ENCODE peak calls at places on chromosomes 1 and 21, in nine cellular contexts. K is Panc1, O is fibroblast of mammary gland, W is astrocyte of the cerebellum, P is AG04450, X is HCT116, Q is heart left ventricle, N is fibroblast of pulmonary artery, L is pancreas. D is an unnamed sample.

GRCh38 chr1:204560590-204560989 is 44.4 kb downstream of the MDM4 start:
- DNase-seq in W (no peak), O (peak), L (no peak), X (no peak), Q (no peak), P (peak), N (peak), K (no peak), D (peak)

GRCh38 chr21:35488941-35489340 is 439.8 kb upstream of the RUNX1 start:
- DNase-seq in P (no peak), K (no peak), X (no peak), W (no peak), N (peak), Q (no peak), O (no peak), L (no peak), D (no peak)

GRCh38 chr1:240516069-240516468 is 95.9 kb downstream of the GREM2 start:
- DNase-seq in P (no peak), X (no peak), K (no peak), Q (no peak), L (no peak), O (no peak), W (no peak), N (no peak), D (no peak)

GRCh38 chr1:29415156-29415830 is 179.0 kb downstream of the PTPRU start:
- DNase-seq in Q (no peak), N (no peak), P (no peak), O (peak), X (peak), W (no peak), L (no peak), K (no peak), D (no peak)

GRCh38 chr1:54342306-54342705 is 63.9 kb downstream of the SSBP3 start:
- DNase-seq in P (no peak), K (no peak), X (no peak), W (no peak), O (no peak), N (no peak), Q (no peak), L (no peak), D (no peak)

GRCh38 chr1:87760100-87760499 is 431.4 kb downstream of the LMO4 start:
- DNase-seq in P (no peak), W (no peak), X (no peak), K (no peak), L (no peak), O (peak), N (no peak), Q (no peak), D (peak)

GRCh38 chr1:183989078-183989577 is 48.4 kb downstream of the COLGALT2 start:
- DNase-seq in P (peak), W (no peak), X (no peak), N (peak), K (no peak), L (no peak), O (peak), Q (no peak), D (peak)

GRCh38 chr21:39911792-39912191 is 44.6 kb downstream of the PCP4 start:
- DNase-seq in W (no peak), L (no peak), Q (no peak), N (no peak), X (no peak), O (no peak), P (no peak), K (no peak), D (no peak)

GRCh38 chr21:37166733-37167132 is 93.7 kb downstream of the TTC3 start:
- DNase-seq in X (peak), P (no peak), O (no peak), Q (no peak), N (peak), K (no peak), L (no peak), W (peak), D (no peak)

GRCh38 chr1:12258272-12258671 is 28.4 kb downstream of the VPS13D start:
- DNase-seq in P (no peak), O (no peak), K (no peak), Q (no peak), L (no peak), W (no peak), X (no peak), N (no peak), D (no peak)

GRCh38 chr1:203797948-203798347 is 2.5 kb downstream of the ZBED6 start:
- DNase-seq in O (no peak), W (no peak), P (no peak), N (no peak), X (no peak), L (peak), Q (no peak), K (no peak), D (peak)

GRCh38 chr1:168623003-168623828 is 46.8 kb downstream of the XCL1 start:
- DNase-seq in P (no peak), W (peak), Q (no peak), L (no peak), O (peak), K (no peak), X (peak), N (peak), D (peak)

GRCh38 chr1:40630488-40631223 is 34.8 kb downstream of the RIMS3 start:
- DNase-seq in Q (no peak), W (no peak), X (peak), K (no peak), P (no peak), L (peak), N (peak), O (peak), D (peak)

GRCh38 chr1:187294421-187295201 is 465.9 kb downstream of the PLA2G4A start:
- DNase-seq in N (no peak), K (no peak), O (no peak), P (no peak), L (no peak), X (no peak), W (no peak), Q (no peak), D (no peak)

GRCh38 chr1:147773215-147773715 is 12.9 kb upstream of the GJA5 start:
- DNase-seq in N (no peak), Q (no peak), P (no peak), X (no peak), K (no peak), O (no peak), W (no peak), L (no peak), D (no peak)

GRCh38 chr1:200727257-200727656 is 11.4 kb upstream of the CAMSAP2 start:
- DNase-seq in K (no peak), L (no peak), W (no peak), Q (no peak), P (no peak), X (no peak), O (no peak), N (no peak), D (no peak)

GRCh38 chr1:182595641-182596240 is 6.7 kb upstream of the RNASEL start:
- DNase-seq in N (peak), L (peak), Q (peak), K (peak), X (peak), O (peak), W (no peak), P (no peak), D (peak)

GRCh38 chr21:28150778-28151177 is 841.9 kb downstream of the LTN1 start:
- DNase-seq in K (no peak), L (no peak), X (no peak), O (no peak), Q (no peak), W (no peak), N (no peak), P (peak), D (no peak)

GRCh38 chr1:178417858-178418257 is 78.9 kb downstream of the CLEC20A start:
- DNase-seq in N (peak), K (peak), Q (no peak), X (peak), P (peak), W (peak), O (peak), L (no peak), D (peak)

GRCh38 chr1:228695015-228695955 is 40.0 kb upstream of the RHOU start:
- DNase-seq in K (no peak), L (no peak), W (no peak), N (no peak), X (no peak), P (no peak), O (peak), Q (no peak), D (no peak)

GRCh38 chr1:16152521-16153087 is 3.3 kb downstream of the EPHA2 start:
- DNase-seq in K (no peak), L (no peak), W (no peak), Q (no peak), N (no peak), P (no peak), X (no peak), O (no peak), D (peak)

GRCh38 chr1:244102471-244102870 is 51.4 kb downstream of the ZBTB18 start:
- DNase-seq in P (no peak), Q (no peak), W (no peak), K (no peak), O (no peak), L (no peak), X (no peak), N (no peak), D (no peak)
- TF ChIP-seq CTCF in P (no peak), Q (no peak), W (no peak), K (no peak), O (no peak), L (no peak), X (no peak), N (no peak), D (no peak)

GRCh38 chr21:29235714-29236197 is 63.0 kb upstream of the BACH1 start:
- DNase-seq in Q (no peak), K (no peak), X (no peak), L (no peak), W (no peak), O (no peak), N (no peak), P (no peak), D (no peak)
- H3K4me3 ChIP-seq in Q (no peak), K (no peak), X (no peak), L (no peak), W (no peak), O (no peak), N (no peak), P (no peak), D (no peak)

DNA sequence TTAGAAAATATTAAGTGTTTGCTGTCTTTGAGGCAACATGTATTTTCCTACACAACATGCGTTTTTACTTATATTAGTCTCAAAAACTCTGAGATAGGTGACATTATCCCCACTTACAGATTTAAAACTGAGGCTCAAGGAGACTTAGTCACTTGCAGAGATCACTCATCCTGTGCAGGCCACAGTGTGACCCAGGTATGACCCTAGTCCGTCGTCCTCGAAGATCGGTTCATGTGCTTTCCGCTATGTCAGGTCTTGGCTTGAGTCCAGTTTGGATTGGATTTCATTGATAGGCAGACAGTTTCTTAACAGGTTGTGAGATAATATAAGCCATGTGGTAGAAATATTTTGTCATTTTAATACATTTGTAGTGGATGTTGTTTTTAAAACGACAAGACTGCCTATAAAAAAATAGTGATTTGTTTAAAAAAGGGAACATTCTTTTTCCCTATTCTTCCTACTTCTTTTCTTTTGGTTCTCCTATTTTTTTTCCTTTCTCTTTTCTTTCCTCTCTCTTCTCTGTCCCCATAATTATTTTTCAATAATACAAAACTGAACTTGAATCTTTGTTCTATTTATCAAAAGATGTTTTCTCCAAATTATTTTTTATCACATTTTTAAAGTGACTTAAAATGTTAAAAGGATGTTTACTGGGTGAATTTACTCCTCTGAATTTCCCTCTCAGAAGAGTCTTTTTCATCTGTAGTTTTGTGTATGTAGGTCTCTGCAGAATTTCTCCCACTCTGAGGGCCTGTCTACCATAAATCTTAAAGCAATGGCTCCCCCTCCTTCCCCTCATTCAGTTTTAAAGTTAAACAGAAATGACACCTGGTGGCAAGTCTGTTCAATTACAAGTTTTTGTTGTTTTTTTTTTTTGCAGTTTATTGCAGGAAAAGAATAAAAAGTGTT is 81.8 kb downstream of the PHTF1 start:
- DNase-seq in O (peak), Q (no peak), N (peak), W (peak), X (peak), L (peak), P (peak), K (peak), D (peak)
- TF ChIP-seq CTCF in O (peak), Q (peak), N (peak), W (peak), X (peak), L (peak), P (peak), K (peak), D (peak)

GRCh38 chr1:26281091-26281958 is 1.4 kb downstream of the SH3BGRL3 start:
- DNase-seq in W (no peak), P (no peak), L (no peak), X (no peak), N (peak), Q (no peak), O (no peak), K (no peak), D (no peak)

GRCh38 chr1:26283226-26283853 is 3.5 kb downstream of the SH3BGRL3 start:
- DNase-seq in L (no peak), O (no peak), P (no peak), K (no peak), N (no peak), W (no peak), Q (no peak), X (no peak), D (no peak)

GRCh38 chr1:26282694-26283019 is 2.8 kb downstream of the SH3BGRL3 start:
- DNase-seq in X (no peak), Q (no peak), N (no peak), P (no peak), K (no peak), L (no peak), W (no peak), O (no peak), D (no peak)

GRCh38 chr1:26280333-26281042 is 602 bp downstream of the SH3BGRL3 start:
- DNase-seq in N (no peak), L (peak), K (no peak), Q (no peak), W (no peak), O (peak), P (no peak), X (no peak), D (no peak)

DNA sequence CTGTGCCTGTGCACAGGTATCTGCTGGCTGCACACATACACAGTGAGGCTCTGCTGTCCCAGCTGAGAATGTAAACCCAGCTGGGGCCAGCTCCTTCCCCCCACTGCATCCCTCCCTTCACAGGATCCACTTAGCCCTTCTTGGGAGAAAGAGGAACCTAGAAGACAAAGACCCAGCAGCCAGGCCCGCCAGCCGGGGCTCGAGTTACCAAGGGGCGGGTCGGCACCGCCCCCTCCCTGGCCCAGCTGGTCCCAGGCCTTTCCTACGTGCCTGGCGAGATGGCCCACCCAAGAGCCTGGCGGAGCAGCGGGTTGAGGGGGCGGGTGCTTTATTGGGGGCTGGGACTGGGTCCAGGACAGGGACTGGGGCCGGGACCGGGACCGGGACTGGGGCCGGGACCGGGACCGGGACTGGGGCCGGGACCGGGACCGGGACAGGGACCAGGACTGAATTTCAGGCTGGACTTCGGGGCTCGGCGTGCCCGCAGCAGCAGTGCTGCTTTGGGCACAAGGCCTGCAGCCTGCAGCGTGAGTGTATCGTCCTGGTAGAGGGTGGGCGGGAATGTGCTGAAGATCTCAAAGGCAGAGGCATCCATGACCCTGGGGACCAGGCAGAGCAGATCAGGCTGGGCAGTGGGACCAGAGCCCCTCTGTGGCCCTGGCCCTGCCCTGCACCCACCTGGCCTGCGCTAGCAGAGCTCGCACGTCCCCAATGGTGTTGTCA is 2.2 kb downstream of the SH3BGRL3 start:
- DNase-seq in Q (no peak), K (no peak), W (no peak), O (peak), X (no peak), N (no peak), L (no peak), P (peak), D (no peak)
- H3K4me3 ChIP-seq in Q (peak), K (peak), W (peak), O (peak), X (no peak), N (peak), L (no peak), P (peak), D (peak)

D was measured in AG10803.